ENCODE peak calls at places on chromosomes 6 and 20, in ten cellular contexts. G, B, F, K, Z, U, V, L, M and C are unnamed samples. For H3K27me3, the result is how much of the 10 kb centered on the place peaks cover.

GRCh38 chr6:135189344-135189743 is 8.2 kb downstream of the MYB start:
- DNase-seq in U (no peak), B (no peak), Z (no peak), L (no peak), F (no peak), V (no peak), K (no peak), M (no peak), G (no peak), C (no peak)

GRCh38 chr6:33425668-33426577 is 6.1 kb downstream of the SYNGAP1 start:
- DNase-seq in Z (peak), F (peak), L (peak), U (peak), V (peak), K (peak), M (peak), B (peak), G (peak), C (peak)

GRCh38 chr20:17171750-17172149 is 55.1 kb upstream of the PCSK2 start:
- DNase-seq in K (no peak), G (no peak), B (peak), F (no peak), Z (no peak), V (no peak), M (no peak), U (no peak), L (no peak), C (no peak)

GRCh38 chr20:52959125-52959524 is 13.0 kb upstream of the TSHZ2 start:
- DNase-seq in F (peak), Z (no peak), L (peak), V (peak), K (no peak), M (no peak), G (no peak), B (no peak), U (no peak), C (peak)

GRCh38 chr6:31661867-31662723 is 1.5 kb upstream of the C6orf47 start:
- DNase-seq in K (no peak), F (no peak), M (no peak), B (no peak), V (no peak), U (no peak), Z (no peak), G (no peak), L (no peak), C (no peak)

GRCh38 chr6:22613695-22614094 is 44.3 kb downstream of the HDGFL1 start:
- DNase-seq in K (no peak), M (no peak), G (no peak), V (peak), B (no peak), Z (peak), F (peak), U (no peak), L (no peak), C (no peak)

GRCh38 chr20:64261138-64261537 is 5.6 kb downstream of the PCMTD2 start:
- DNase-seq in K (no peak), G (no peak), V (peak), B (no peak), L (peak), F (peak), Z (peak), U (peak), M (peak), C (peak)

GRCh38 chr6:170107606-170108222 is 183.2 kb downstream of the DLL1 start:
- DNase-seq in L (no peak), V (no peak), U (peak), K (no peak), Z (no peak), F (no peak), G (peak), M (no peak), B (no peak), C (no peak)

GRCh38 chr6:106511274-106512047 is 117.8 kb downstream of the RTN4IP1 start:
- DNase-seq in F (peak), G (no peak), B (peak), L (no peak), U (peak), Z (no peak), V (peak), M (peak), K (peak), C (peak)

GRCh38 chr6:158033751-158034702 is 52.4 kb downstream of the SYNJ2 start:
- DNase-seq in B (no peak), L (no peak), M (no peak), Z (no peak), F (no peak), K (no peak), V (peak), G (peak), U (peak), C (peak)

GRCh38 chr20:21435576-21435975 is 38.2 kb upstream of the NKX2-4 start:
- DNase-seq in U (no peak), B (no peak), G (no peak), M (no peak), L (no peak), Z (no peak), F (no peak), V (no peak), K (no peak), C (no peak)

GRCh38 chr20:45322952-45323383 is 14.9 kb upstream of the MATN4 start:
- DNase-seq in M (no peak), K (peak), L (peak), B (peak), U (peak), V (peak), Z (no peak), F (peak), G (peak), C (peak)

GRCh38 chr6:149334682-149335160 is 17.2 kb downstream of the TAB2 start:
- DNase-seq in F (peak), U (no peak), G (no peak), Z (peak), V (peak), K (peak), M (no peak), L (no peak), B (peak), C (peak)

GRCh38 chr6:76790881-76791280 is 672.4 kb downstream of the HTR1B start:
- DNase-seq in Z (no peak), F (no peak), M (no peak), U (no peak), G (no peak), K (no peak), B (no peak), L (no peak), V (no peak), C (no peak)

GRCh38 chr6:47489995-47490394 is 12.4 kb downstream of the CD2AP start:
- DNase-seq in L (no peak), M (no peak), V (no peak), G (no peak), U (no peak), Z (no peak), K (no peak), F (no peak), B (no peak), C (no peak)

GRCh38 chr20:37229300-37229699 is 32.3 kb downstream of the GHRH start:
- DNase-seq in B (no peak), L (no peak), K (no peak), F (no peak), Z (no peak), V (no peak), M (no peak), G (no peak), U (no peak), C (peak)

GRCh38 chr6:34055223-34055933 is 90.5 kb downstream of the GRM4 start:
- DNase-seq in Z (peak), G (peak), U (peak), B (peak), K (peak), F (peak), L (peak), M (peak), V (peak), C (peak)

GRCh38 chr20:13025181-13025580 is 16.4 kb downstream of the SPTLC3 start:
- DNase-seq in Z (no peak), K (no peak), U (no peak), V (no peak), L (no peak), G (no peak), M (no peak), B (no peak), F (no peak), C (no peak)

GRCh38 chr6:69018911-69019310 is 383.8 kb downstream of the ADGRB3 start:
- DNase-seq in K (no peak), G (no peak), M (no peak), U (no peak), Z (no peak), B (no peak), L (no peak), V (no peak), F (no peak), C (no peak)

GRCh38 chr6:34248198-34248726 is 544 bp downstream of the SMIM29 start:
- DNase-seq in U (peak), F (peak), M (no peak), L (peak), K (peak), V (no peak), B (peak), G (peak), Z (no peak), C (peak)

GRCh38 chr6:34459899-34460593 is 5.8 kb upstream of the PACSIN1 start:
- DNase-seq in Z (peak), V (peak), M (peak), K (no peak), G (peak), U (no peak), F (peak), L (peak), B (peak), C (peak)

GRCh38 chr6:142045380-142046270 is 87.1 kb upstream of the GJE1 start:
- DNase-seq in B (peak), M (no peak), L (no peak), U (no peak), V (peak), G (no peak), Z (peak), F (peak), K (no peak), C (no peak)

GRCh38 chr6:71393471-71393870 is 104.9 kb downstream of the OGFRL1 start:
- DNase-seq in U (no peak), V (peak), M (no peak), Z (no peak), G (no peak), L (no peak), B (peak), F (peak), K (no peak), C (no peak)

GRCh38 chr20:45441746-45442145 is 25.8 kb downstream of the PIGT start:
- DNase-seq in G (no peak), B (no peak), K (no peak), U (no peak), F (no peak), Z (no peak), M (no peak), L (no peak), V (no peak), C (no peak)

GRCh38 chr6:123309130-123309529 is 313.1 kb downstream of the CLVS2 start:
- DNase-seq in U (no peak), B (no peak), F (no peak), Z (no peak), G (no peak), L (no peak), K (no peak), V (no peak), M (no peak), C (no peak)

GRCh38 chr20:47672166-47672565 is 113.1 kb downstream of the SULF2 start:
- DNase-seq in G (no peak), M (no peak), Z (no peak), L (no peak), B (no peak), U (no peak), F (no peak), K (no peak), V (no peak), C (no peak)

GRCh38 chr20:62973033-62973745 is 20.7 kb downstream of the SLC17A9 start:
- DNase-seq in M (no peak), V (no peak), Z (no peak), U (no peak), F (no peak), K (no peak), L (no peak), B (no peak), G (no peak), C (no peak)
- H3K27me3 ChIP-seq in M (under half), V (half or more), Z (under half), U (half or more), F (under half), K (under half), L (under half), B (under half), G (under half), C (under half)

GRCh38 chr20:43375586-43375985 is 82.1 kb upstream of the SRSF6 start:
- DNase-seq in B (no peak), Z (no peak), G (no peak), V (peak), M (no peak), F (no peak), U (no peak), K (no peak), L (no peak), C (no peak)

DNA sequence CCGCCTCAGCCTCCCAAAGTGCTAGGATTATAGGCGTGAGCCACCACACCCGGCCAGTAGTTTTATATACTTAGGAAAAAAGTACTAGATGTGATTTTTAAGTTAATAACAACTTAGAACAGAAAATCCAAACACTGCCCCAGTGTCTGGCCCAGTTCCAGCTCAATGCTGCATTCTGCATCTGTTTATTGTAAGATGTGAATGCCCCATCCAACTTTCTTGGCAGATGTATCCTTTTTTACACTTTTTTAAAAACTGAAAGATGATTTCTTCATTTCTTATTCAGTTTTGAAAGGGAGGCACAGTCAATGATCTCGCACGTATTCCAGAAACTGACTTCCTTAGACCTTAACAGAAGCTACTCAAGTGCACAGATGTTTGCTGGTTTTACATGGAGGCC is 85.6 kb upstream of the SRSF6 start:
- DNase-seq in U (no peak), G (no peak), F (peak), K (no peak), L (no peak), V (peak), M (no peak), Z (no peak), B (no peak), C (no peak)
- H3K27me3 ChIP-seq in U (under half), G (under half), F (under half), K (under half), L (under half), V (under half), M (under half), Z (under half), B (half or more), C (under half)

GRCh38 chr6:28205879-28206278 is 19.2 kb upstream of the ZSCAN9 start:
- DNase-seq in K (no peak), M (no peak), Z (no peak), V (no peak), U (no peak), L (no peak), G (no peak), F (no peak), B (no peak), C (no peak)
- H3K27me3 ChIP-seq in K (under half), M (under half), Z (under half), V (half or more), U (under half), L (half or more), G (under half), F (under half), B (under half), C (under half)

GRCh38 chr20:59583428-59584277 is 20.7 kb upstream of the PHACTR3 start:
- DNase-seq in V (peak), B (no peak), M (no peak), F (no peak), G (no peak), U (peak), K (peak), L (no peak), Z (no peak), C (peak)
- H3K27me3 ChIP-seq in V (under half), B (half or more), M (under half), F (under half), G (under half), U (under half), K (under half), L (half or more), Z (under half), C (under half)

GRCh38 chr20:22678678-22679077 is 94.3 kb upstream of the FOXA2 start:
- DNase-seq in U (no peak), L (no peak), G (no peak), K (no peak), F (no peak), M (no peak), Z (no peak), B (no peak), V (no peak), C (no peak)
- H3K27me3 ChIP-seq in U (under half), L (under half), G (under half), K (under half), F (under half), M (under half), Z (under half), B (under half), V (under half), C (under half)

GRCh38 chr6:93418448-93419303 is 683 bp downstream of the EPHA7 start:
- DNase-seq in G (no peak), V (peak), B (peak), K (peak), L (peak), F (peak), Z (peak), U (peak), M (no peak), C (peak)
- H3K27me3 ChIP-seq in G (under half), V (under half), B (under half), K (under half), L (half or more), F (under half), Z (under half), U (under half), M (under half), C (under half)

DNA sequence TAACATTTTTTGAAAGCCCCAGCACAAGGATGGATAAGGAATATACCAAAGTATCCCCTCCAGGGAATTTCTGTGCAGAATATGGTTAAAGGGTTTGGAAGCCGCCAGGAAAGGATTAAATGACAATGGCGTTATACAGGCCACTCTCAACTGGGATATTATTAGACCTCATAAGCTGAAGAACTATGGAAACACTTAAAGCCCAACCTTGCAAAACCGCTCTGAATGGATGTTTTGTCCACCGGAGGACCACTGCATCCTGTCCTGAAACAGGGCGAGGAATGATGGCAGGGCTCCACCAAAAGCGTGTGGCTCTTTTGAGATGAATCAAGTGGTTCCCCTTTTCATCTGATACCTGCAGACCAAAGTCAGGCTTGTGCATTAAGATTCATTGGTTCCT is 32.4 kb downstream of the NFATC2 start:
- DNase-seq in M (no peak), L (no peak), Z (no peak), G (no peak), U (no peak), V (no peak), K (no peak), B (no peak), F (no peak), C (no peak)
- H3K27me3 ChIP-seq in M (under half), L (under half), Z (under half), G (under half), U (under half), V (under half), K (under half), B (under half), F (under half), C (under half)

GRCh38 chr6:1393641-1394283 is 4.4 kb downstream of the FOXF2 start:
- DNase-seq in V (no peak), B (no peak), L (no peak), U (no peak), Z (no peak), M (no peak), G (peak), K (no peak), F (peak), C (no peak)

GRCh38 chr6:1394591-1395463 is 5.5 kb downstream of the FOXF2 start:
- DNase-seq in B (no peak), Z (no peak), G (no peak), M (no peak), U (no peak), L (no peak), K (no peak), V (no peak), F (peak), C (no peak)

GRCh38 chr6:1390805-1391511 is 1.6 kb downstream of the FOXF2 start:
- DNase-seq in V (peak), F (peak), B (no peak), K (no peak), M (no peak), U (no peak), L (no peak), Z (no peak), G (no peak), C (no peak)

GRCh38 chr6:1391692-1392309 is 2.4 kb downstream of the FOXF2 start:
- DNase-seq in Z (no peak), G (no peak), V (no peak), B (no peak), U (no peak), K (no peak), L (no peak), M (no peak), F (no peak), C (no peak)

GRCh38 chr6:1392813-1393640 is 3.7 kb downstream of the FOXF2 start:
- DNase-seq in G (peak), K (no peak), Z (no peak), L (no peak), B (no peak), F (peak), M (no peak), U (no peak), V (no peak), C (no peak)
- H3K27me3 ChIP-seq in G (under half), K (half or more), Z (half or more), L (half or more), B (half or more), F (under half), M (under half), U (under half), V (half or more), C (under half)